ENCODE peak calls at places on chromosomes 12 and 14, in five cellular contexts. Z is H1, E is HCT116, W is K562, D is GM12878. M is an unnamed sample.

GRCh38 chr12:54215990-54216579 is 27.3 kb upstream of the SMUG1 start:
- DNase-seq in W (peak), Z (peak), D (no peak), E (no peak), M (no peak)

GRCh38 chr12:108884116-108885012 is 4.5 kb downstream of the DAO start:
- DNase-seq in Z (peak), E (peak), D (no peak), W (peak), M (peak)

GRCh38 chr14:41785696-41786095 is 179.0 kb downstream of the LRFN5 start:
- DNase-seq in W (no peak), E (no peak), Z (no peak), D (no peak), M (peak)

GRCh38 chr12:109461846-109462766 is 15.0 kb downstream of the KCTD10 start:
- DNase-seq in Z (no peak), D (no peak), E (no peak), W (peak), M (peak)

GRCh38 chr14:104434214-104435076 is 145.1 kb upstream of the C14orf180 start:
- DNase-seq in W (no peak), D (no peak), Z (no peak), E (no peak), M (no peak)

GRCh38 chr12:563250-563781 is 99.9 kb downstream of the NINJ2 start:
- DNase-seq in D (no peak), W (no peak), Z (no peak), E (no peak), M (no peak)

GRCh38 chr12:42560977-42561376 is 28.6 kb downstream of the PRICKLE1 start:
- DNase-seq in Z (no peak), W (no peak), D (no peak), E (no peak), M (no peak)

GRCh38 chr14:100388137-100389050 is 65.3 kb downstream of the SLC25A47 start:
- DNase-seq in E (no peak), D (no peak), Z (no peak), W (peak), M (no peak)

GRCh38 chr12:33588082-33588712 is 148.6 kb upstream of the SYT10 start:
- DNase-seq in W (peak), E (no peak), D (no peak), Z (peak), M (no peak)

GRCh38 chr14:88559852-88560251 is 3.0 kb upstream of the ZC3H14 start:
- DNase-seq in W (no peak), E (no peak), Z (no peak), D (no peak), M (peak)

GRCh38 chr14:81311816-81312215 is 88.3 kb downstream of the STON2 start:
- DNase-seq in Z (no peak), W (no peak), D (no peak), E (no peak), M (no peak)

GRCh38 chr14:21714318-21714929 is 40.8 kb upstream of the OR4E1 start:
- DNase-seq in D (no peak), W (no peak), Z (no peak), E (no peak), M (no peak)

GRCh38 chr12:100249936-100250335 is 16.9 kb downstream of the DEPDC4 start:
- DNase-seq in Z (no peak), W (no peak), D (no peak), E (no peak), M (no peak)

GRCh38 chr12:108304633-108305032 is 34.5 kb downstream of the CMKLR1 start:
- DNase-seq in W (no peak), Z (no peak), E (no peak), D (no peak), M (no peak)

GRCh38 chr14:46580941-46581671 is 70.5 kb downstream of the RPL10L start:
- DNase-seq in Z (peak), W (peak), D (no peak), E (peak), M (peak)

DNA sequence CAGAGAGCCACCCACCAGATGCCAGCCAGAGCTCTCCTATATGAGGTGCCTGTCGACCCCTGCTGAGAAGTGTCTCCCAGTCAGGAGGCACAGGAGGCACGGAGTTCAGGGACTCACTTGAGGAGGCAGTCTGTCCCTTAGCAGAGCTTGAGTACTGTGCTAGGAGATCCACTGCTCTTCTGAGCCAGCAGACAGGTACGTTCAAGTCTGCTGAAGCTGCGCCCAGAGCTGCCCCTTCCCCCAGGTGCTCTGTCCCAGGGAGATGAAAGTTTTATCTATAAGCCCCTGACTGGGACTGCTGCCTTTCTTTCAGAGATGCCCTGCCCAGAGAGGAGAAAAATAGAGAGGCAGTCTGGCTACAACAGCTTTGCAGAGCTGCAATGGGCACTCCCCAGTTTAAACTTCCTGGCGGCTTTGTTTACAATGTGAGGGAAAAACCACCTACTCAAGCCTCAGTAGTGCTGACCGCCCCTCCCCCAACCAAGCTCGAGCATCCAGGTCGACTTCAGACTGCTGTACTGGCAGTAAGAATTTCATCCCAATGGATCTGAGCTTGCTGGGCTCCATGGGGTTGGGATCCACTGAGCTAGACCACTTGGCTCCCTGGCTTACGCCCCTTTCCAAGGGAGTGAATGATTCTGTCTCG is 146.7 kb upstream of the USP15 start:
- DNase-seq in W (no peak), Z (peak), D (no peak), E (no peak), M (no peak)
- TF ChIP-seq RAD21 in W (no peak), Z (no peak), D (no peak), E (no peak), M (no peak)

DNA sequence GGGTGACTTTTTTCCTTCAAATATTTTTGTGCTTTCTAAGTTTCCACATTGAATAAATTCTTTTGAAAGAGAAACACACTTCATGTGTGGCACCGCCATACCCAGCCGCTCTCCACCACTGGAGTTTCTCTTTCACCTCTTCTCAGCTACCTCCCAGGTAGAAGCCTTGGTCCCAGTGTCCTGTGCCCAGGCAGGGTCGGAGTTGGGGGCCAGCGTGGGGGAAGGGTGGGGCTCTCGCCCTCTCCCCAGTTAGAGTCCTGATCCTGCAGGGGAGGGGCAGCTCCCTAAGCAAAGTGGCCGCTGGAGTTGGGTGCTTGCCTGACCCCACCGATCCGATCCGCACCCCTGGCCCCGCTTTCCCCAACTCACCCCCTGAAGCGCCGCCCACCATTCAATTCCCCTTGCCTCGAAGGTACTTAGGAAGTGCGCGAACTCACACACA is 817 bp downstream of the CLMN start:
- DNase-seq in W (no peak), Z (no peak), D (no peak), E (no peak), M (no peak)
- TF ChIP-seq ZNF274 in W (no peak), Z (no peak), D (no peak), E (no peak), M (no peak)

GRCh38 chr12:57418255-57418654 is 12.6 kb downstream of the R3HDM2 start:
- DNase-seq in D (no peak), E (no peak), W (no peak), Z (no peak), M (no peak)
- TF ChIP-seq RAD21 in D (no peak), E (no peak), W (no peak), Z (no peak), M (no peak)

DNA sequence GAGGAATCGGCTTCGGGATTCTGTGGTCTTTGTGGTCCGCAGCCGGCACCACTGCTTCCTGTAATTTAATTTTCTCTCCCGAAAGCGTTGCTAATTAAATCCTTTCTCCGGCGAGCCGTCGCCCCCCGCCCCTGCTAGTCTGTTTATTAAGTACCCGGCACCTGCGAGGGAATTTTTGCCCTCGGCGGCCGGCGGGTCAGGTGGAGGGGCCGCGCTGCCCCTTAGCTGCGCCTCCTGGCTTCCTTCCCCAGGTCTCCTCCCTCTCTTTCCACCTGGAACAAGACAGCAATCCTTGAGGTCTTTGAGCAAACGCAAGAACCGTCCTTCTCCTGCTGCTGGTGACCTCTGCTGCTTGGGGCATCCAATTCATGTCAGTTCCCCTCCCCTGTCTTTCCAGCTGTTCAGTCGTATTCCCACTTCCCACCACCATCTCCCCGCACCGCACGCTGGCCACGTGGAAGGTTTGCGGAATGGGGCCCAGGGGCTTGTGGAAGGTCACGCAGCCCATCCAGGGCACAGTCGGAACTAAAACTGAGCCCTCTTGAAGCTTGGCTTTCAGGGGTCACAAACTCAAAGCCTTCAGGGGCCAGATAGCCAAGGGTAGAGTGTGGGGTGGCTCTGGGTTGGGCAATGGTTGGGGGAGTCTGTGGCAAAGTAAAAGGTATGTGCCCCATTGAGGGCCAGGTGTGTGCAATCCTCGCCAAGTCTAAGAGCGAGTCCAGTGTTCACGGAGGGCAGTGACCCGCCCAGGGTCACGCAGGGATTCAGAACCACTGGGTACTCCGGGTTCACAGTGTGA is 16.1 kb downstream of the ZDHHC22 start:
- DNase-seq in W (no peak), E (no peak), Z (no peak), D (no peak), M (no peak)
- TF ChIP-seq ZNF274 in W (no peak), E (no peak), Z (no peak), D (no peak), M (no peak)

DNA sequence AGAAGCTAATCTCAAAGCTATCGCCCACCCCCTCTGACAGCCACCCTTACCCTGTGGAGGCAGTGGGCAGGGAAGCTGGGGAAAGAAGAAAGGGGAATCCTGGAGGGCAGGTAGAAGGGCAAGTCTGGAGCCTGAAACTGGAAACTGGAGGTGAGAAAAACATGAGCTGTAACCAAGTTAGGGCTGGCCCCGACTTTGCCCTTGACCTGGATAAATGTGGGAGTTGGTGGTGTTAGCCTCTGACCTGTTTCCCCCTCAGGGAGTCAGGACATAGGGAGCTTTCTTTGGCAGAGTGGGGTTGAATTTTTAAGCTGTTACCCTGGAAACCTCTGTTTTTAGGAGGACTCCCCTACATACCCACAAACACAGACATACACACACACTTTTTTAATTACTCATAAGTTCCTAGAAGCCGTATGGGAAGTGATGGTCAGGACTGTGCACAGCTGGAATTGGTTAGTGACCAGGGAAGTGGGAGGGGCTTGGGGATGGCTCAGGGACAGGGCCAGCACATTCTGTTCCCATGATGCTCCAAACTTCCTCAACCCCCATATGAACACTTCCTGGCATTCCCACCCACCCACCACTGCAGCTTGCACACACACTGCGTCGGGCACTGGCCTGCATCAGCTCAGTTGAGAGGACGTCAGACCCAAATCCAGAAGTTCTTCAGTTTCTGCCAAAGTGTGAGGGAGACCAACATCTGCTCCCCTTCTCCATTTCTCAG is 5.0 kb upstream of the MMP19 start:
- DNase-seq in W (peak), E (no peak), Z (no peak), D (no peak), M (peak)
- TF ChIP-seq RAD21 in W (no peak), E (no peak), Z (no peak), D (no peak), M (no peak)

M was measured in HepG2.